ENCODE peak calls at places on chromosome 9, in six cellular contexts. L is HepG2, P is HCT116, G is H1, E is K562, O is GM12878. Z is an unnamed sample.

GRCh38 chr9:111842313-111842712 is 47.6 kb upstream of the SHOC1 start:
- DNase-seq in G (no peak), P (no peak), O (no peak), L (no peak), E (no peak), Z (no peak)

GRCh38 chr9:135358161-135358940 is 121.2 kb upstream of the PPP1R26 start:
- DNase-seq in G (no peak), O (no peak), E (no peak), L (no peak), P (no peak), Z (no peak)

GRCh38 chr9:24257726-24258125 is 288.0 kb downstream of the IZUMO3 start:
- DNase-seq in E (no peak), P (no peak), G (no peak), L (no peak), O (no peak), Z (no peak)

GRCh38 chr9:91033802-91034201 is 232.2 kb downstream of the SYK start:
- DNase-seq in G (no peak), E (peak; percentile 29), L (peak; percentile 13), O (no peak), P (peak; percentile 4), Z (peak; percentile 32)

GRCh38 chr9:127463891-127464290 is 12.6 kb downstream of the LRSAM1 start:
- DNase-seq in E (no peak), P (no peak), G (no peak), L (no peak), O (no peak), Z (no peak)

GRCh38 chr9:13279284-13280162 is at the start of gene MPDZ:
- DNase-seq in G (peak; percentile 25), P (no peak), L (peak; percentile 31), O (no peak), E (peak; percentile 70), Z (peak; percentile 44)

GRCh38 chr9:134060546-134060945 is 7.3 kb downstream of the BRD3 start:
- DNase-seq in E (no peak), G (no peak), P (no peak), O (no peak), L (no peak), Z (no peak)

GRCh38 chr9:124438091-124438490 is 12.2 kb upstream of the ADGRD2 start:
- DNase-seq in O (no peak), L (no peak), E (no peak), P (no peak), G (no peak), Z (no peak)

GRCh38 chr9:134642385-134643181 is 980 bp downstream of the COL5A1 start:
- DNase-seq in O (no peak), L (no peak), G (no peak), E (no peak), P (no peak), Z (peak; percentile 42)

GRCh38 chr9:37746448-37747270 is 6.9 kb upstream of the TRMT10B start:
- DNase-seq in E (no peak), O (no peak), G (no peak), P (no peak), L (no peak), Z (no peak)

GRCh38 chr9:23850242-23851023 is 24.4 kb upstream of the ELAVL2 start:
- DNase-seq in L (no peak), E (no peak), G (no peak), O (no peak), P (no peak), Z (no peak)

GRCh38 chr9:137168575-137168906 is 1.3 kb downstream of the LRRC26 start:
- DNase-seq in P (no peak), E (peak; percentile 59), L (no peak), O (no peak), G (no peak), Z (no peak)

GRCh38 chr9:105088499-105088898 is 156.0 kb upstream of the SLC44A1 start:
- DNase-seq in G (no peak), P (no peak), L (no peak), E (no peak), O (no peak), Z (no peak)

GRCh38 chr9:135346438-135347050 is 133.0 kb upstream of the PPP1R26 start:
- DNase-seq in P (no peak), L (no peak), E (no peak), O (no peak), G (no peak), Z (no peak)

GRCh38 chr9:120397453-120397852 is 182.5 kb downstream of the CDK5RAP2 start:
- DNase-seq in L (no peak), O (no peak), P (no peak), E (no peak), G (no peak), Z (no peak)

GRCh38 chr9:36148652-36149051 is 12.1 kb downstream of the GLIPR2 start:
- DNase-seq in E (peak; percentile 47), L (peak; percentile 63), O (peak; percentile 76), P (no peak), G (no peak), Z (no peak)

GRCh38 chr9:70566066-70566465 is 151.6 kb upstream of the KLF9 start:
- DNase-seq in E (no peak), G (no peak), O (no peak), P (no peak), L (no peak), Z (no peak)

GRCh38 chr9:113360242-113360842 is 11.0 kb downstream of the BSPRY start:
- DNase-seq in P (no peak), O (no peak), G (no peak), L (no peak), E (no peak), Z (no peak)

GRCh38 chr9:129209109-129209508 is 31.0 kb upstream of the IER5L start:
- DNase-seq in L (no peak), P (no peak), E (no peak), G (no peak), O (no peak), Z (no peak)

GRCh38 chr9:129210125-129210524 is 32.1 kb upstream of the IER5L start:
- DNase-seq in G (no peak), P (no peak), L (no peak), E (no peak), O (no peak), Z (no peak)

GRCh38 chr9:129206921-129207320 is 28.9 kb upstream of the IER5L start:
- DNase-seq in G (no peak), L (no peak), P (no peak), O (no peak), E (no peak), Z (no peak)

GRCh38 chr9:129209580-129209979 is 31.5 kb upstream of the IER5L start:
- DNase-seq in P (no peak), O (no peak), G (no peak), E (no peak), L (no peak), Z (no peak)

GRCh38 chr9:129208191-129209091 is 30.4 kb upstream of the IER5L start:
- DNase-seq in L (no peak), P (no peak), G (peak; percentile 51), E (peak; percentile 68), O (no peak), Z (peak; percentile 56)
- TF ChIP-seq ZNF274 in L (no peak), P (no peak), G (no peak), E (no peak), O (no peak), Z (no peak)

DNA sequence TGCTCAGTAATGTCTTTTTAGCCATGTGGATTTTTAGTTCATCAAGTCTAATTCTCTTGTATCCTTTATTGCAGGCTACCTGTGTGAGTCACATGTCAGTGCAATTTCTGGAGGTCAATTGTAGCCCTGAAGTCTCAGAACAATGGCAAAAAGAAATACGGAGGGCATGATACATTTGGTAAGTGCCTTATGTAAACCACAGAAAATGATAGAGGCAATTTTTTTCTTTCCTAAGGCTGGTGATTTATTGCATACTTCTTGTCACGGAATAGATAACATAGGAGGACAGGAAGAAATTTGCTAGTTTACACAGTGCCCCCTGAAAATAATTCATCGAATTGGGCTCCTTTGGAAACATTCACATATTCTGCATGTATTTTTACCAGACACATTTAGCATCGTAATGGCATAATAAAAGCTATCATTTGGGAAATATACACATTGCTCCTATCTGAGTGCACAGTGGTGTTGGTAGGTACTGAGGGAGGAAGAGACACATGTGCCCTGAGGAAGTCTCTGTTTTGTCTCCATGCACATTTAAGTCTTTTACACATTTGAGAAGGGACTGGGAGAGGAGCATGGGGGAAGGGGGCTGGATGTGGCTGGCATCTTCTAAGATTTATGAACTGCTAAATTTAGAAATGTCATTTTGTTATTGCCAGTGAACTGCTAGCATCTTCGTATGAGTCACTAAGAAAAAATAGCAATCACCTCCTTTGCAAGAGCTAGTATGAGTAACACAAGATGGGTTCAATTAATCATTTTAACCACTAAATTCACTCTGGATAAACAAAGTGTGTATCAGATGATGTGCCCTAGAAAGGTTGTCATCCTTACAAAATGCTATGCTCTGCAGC is 236.1 kb downstream of the DMRTA1 start:
- DNase-seq in L (no peak), P (no peak), G (no peak), E (no peak), O (no peak), Z (no peak)
- TF ChIP-seq ZNF274 in L (no peak), P (no peak), G (no peak), E (no peak), O (no peak), Z (no peak)

DNA sequence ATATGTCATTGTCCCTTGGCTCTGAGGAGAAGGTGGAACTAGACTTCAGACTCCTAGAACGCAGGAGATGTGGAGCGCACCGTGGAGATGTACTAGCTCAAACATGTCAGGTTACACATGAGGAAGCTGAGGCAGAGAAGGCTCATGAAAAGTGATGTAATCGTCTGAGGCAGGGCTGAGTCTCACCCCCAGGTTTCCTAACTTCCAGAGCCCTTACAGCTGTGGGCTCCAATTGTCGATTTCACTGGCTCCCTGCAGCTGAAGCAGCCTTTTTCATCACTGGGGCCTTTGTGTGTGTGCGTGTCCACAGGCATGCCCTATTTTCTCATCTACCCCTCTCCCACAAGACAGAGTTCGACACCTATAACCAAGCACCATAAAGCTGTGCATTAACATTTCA is 370.6 kb downstream of the NTRK2 start:
- DNase-seq in P (no peak), G (no peak), E (no peak), O (no peak), L (no peak), Z (no peak)
- TF ChIP-seq ZNF274 in P (no peak), G (no peak), E (no peak), O (no peak), L (no peak), Z (no peak)

GRCh38 chr9:95516736-95517558 is at the start of gene PTCH1:
- DNase-seq in G (no peak), L (no peak), P (no peak), E (peak; percentile 86), O (no peak), Z (no peak)
- TF ChIP-seq ZNF274 in G (no peak), L (no peak), P (no peak), E (no peak), O (no peak), Z (no peak)

GRCh38 chr9:89218040-89218928 is 39.7 kb upstream of the SHC3 start:
- DNase-seq in G (no peak), O (no peak), E (no peak), P (no peak), L (no peak), Z (no peak)
- TF ChIP-seq ZNF274 in G (no peak), O (no peak), E (no peak), P (no peak), L (no peak), Z (no peak)

DNA sequence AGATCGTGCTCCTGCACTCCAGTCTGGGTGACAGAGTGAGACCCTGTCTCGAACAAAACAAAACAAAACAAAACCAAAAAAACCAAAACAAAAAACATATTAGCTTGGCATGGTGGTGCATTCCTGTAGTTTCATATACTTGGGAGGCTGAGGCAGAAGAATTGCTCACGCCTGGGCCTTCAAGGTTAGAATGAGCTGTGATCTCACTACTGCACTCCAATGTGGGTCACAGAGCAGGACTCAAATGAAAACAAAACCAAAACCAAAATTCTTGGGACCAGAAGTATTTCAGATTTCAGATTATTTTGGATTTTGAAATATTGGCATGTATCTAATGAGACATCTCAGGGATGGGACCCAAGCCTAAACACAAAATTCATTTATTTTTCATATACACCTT is 80.2 kb downstream of the TMC1 start:
- DNase-seq in O (no peak), G (no peak), L (no peak), P (no peak), E (no peak), Z (no peak)
- TF ChIP-seq ZNF274 in O (no peak), G (no peak), L (no peak), P (no peak), E (no peak), Z (no peak)

Z was measured in NT2/D1.